ENCODE peak calls at places on chromosome 15, in ten cellular contexts. Q, M, P, R, H, A, V, X, S and J are unnamed samples.

GRCh38 chr15:42091753-42092665 is 2.4 kb downstream of the PLA2G4D start:
- DNase-seq in P (no peak), M (no peak), S (no peak), R (no peak), H (no peak), A (peak), X (no peak), V (no peak), Q (no peak), J (peak)

GRCh38 chr15:90214553-90215205 is 13.5 kb downstream of the SEMA4B start:
- DNase-seq in P (no peak), S (no peak), H (no peak), A (no peak), Q (peak), X (no peak), V (no peak), M (no peak), R (no peak), J (no peak)

GRCh38 chr15:57312323-57313133 is 63.8 kb upstream of the CGNL1 start:
- DNase-seq in Q (no peak), R (no peak), P (no peak), V (no peak), A (no peak), S (no peak), X (no peak), M (no peak), H (no peak), J (no peak)

GRCh38 chr15:81813215-81813614 is 232.6 kb downstream of the MEX3B start:
- DNase-seq in Q (peak), H (peak), A (peak), R (peak), S (no peak), P (peak), V (no peak), X (no peak), M (no peak), J (peak)

GRCh38 chr15:77503240-77503639 is 82.6 kb downstream of the HMG20A start:
- DNase-seq in V (no peak), S (no peak), A (no peak), H (no peak), R (no peak), P (no peak), X (no peak), M (no peak), Q (peak), J (no peak)

GRCh38 chr15:88615303-88616107 is 5.6 kb upstream of the AEN start:
- DNase-seq in S (no peak), H (no peak), A (peak), P (no peak), Q (peak), X (no peak), R (no peak), V (no peak), M (no peak), J (peak)

GRCh38 chr15:72382146-72382545 is 6.3 kb upstream of the HEXA start:
- DNase-seq in X (no peak), S (no peak), H (no peak), P (no peak), A (peak), R (no peak), V (peak), Q (no peak), M (no peak), J (no peak)

GRCh38 chr15:44102675-44103254 is 92.3 kb downstream of the FRMD5 start:
- DNase-seq in P (no peak), A (peak), S (no peak), V (peak), Q (no peak), H (no peak), M (no peak), X (no peak), R (peak), J (no peak)